ENCODE peak calls at places on chromosomes 16 and 17, in ten cellular contexts. Z, R, F, N, M, P, W, E, S and I are unnamed samples.

GRCh38 chr17:48045270-48046001 is 2.7 kb upstream of the NFE2L1 start:
- DNase-seq in Z (peak), F (no peak), N (no peak), P (no peak), M (no peak), R (no peak), S (no peak), W (no peak), E (peak), I (no peak)

GRCh38 chr16:28312327-28312726 is 20.0 kb downstream of the SBK1 start:
- DNase-seq in N (no peak), M (no peak), P (no peak), R (no peak), F (no peak), Z (no peak), S (no peak), E (no peak), W (no peak), I (no peak)

GRCh38 chr17:63293310-63293709 is 152.8 kb downstream of the CYB561 start:
- DNase-seq in P (no peak), Z (peak), W (no peak), M (peak), S (no peak), R (no peak), F (no peak), E (no peak), N (no peak), I (no peak)

GRCh38 chr16:1526608-1527555 is 6.6 kb upstream of the TMEM204 start:
- DNase-seq in E (no peak), P (no peak), N (no peak), F (no peak), W (peak), M (no peak), R (no peak), Z (no peak), S (no peak), I (no peak)

GRCh38 chr17:72165202-72165972 is 44.6 kb downstream of the SOX9 start:
- DNase-seq in R (no peak), E (no peak), P (no peak), Z (no peak), W (no peak), N (no peak), M (no peak), S (no peak), F (no peak), I (no peak)

GRCh38 chr17:46841561-46842379 is 9.6 kb upstream of the WNT9B start:
- DNase-seq in S (peak), W (no peak), Z (no peak), M (no peak), F (no peak), R (no peak), E (no peak), N (peak), P (no peak), I (peak)

GRCh38 chr17:43024407-43025289 is at the start of gene RND2:
- DNase-seq in P (peak), W (peak), S (peak), R (peak), M (peak), Z (peak), E (peak), F (peak), N (peak), I (peak)

GRCh38 chr16:4972938-4973587 is 14.9 kb downstream of the SEC14L5 start:
- DNase-seq in N (peak), E (no peak), M (no peak), R (no peak), W (no peak), S (no peak), Z (no peak), P (no peak), F (no peak), I (no peak)

GRCh38 chr16:25838724-25839186 is 147.0 kb downstream of the HS3ST4 start:
- DNase-seq in S (peak), N (no peak), F (peak), M (peak), R (no peak), Z (peak), E (peak), P (peak), W (peak), I (no peak)

GRCh38 chr17:65707780-65708179 is 146.3 kb upstream of the AXIN2 start:
- DNase-seq in E (no peak), R (no peak), S (no peak), P (no peak), W (no peak), M (peak), Z (no peak), N (no peak), F (no peak), I (no peak)

GRCh38 chr17:62676952-62677596 is 49.6 kb downstream of the MRC2 start:
- DNase-seq in M (no peak), E (no peak), F (no peak), R (no peak), S (no peak), N (no peak), P (no peak), W (no peak), Z (no peak), I (no peak)

GRCh38 chr16:83356266-83356665 is 451.5 kb upstream of the HSBP1 start:
- DNase-seq in N (no peak), F (peak), M (peak), Z (peak), S (peak), R (no peak), E (peak), P (peak), W (peak), I (no peak)

GRCh38 chr17:28746611-28747045 is 2.8 kb downstream of the TRAF4 start:
- DNase-seq in Z (no peak), F (no peak), S (no peak), M (no peak), R (no peak), P (peak), N (peak), W (no peak), E (peak), I (peak)

GRCh38 chr17:40130352-40131042 is 8.7 kb downstream of the MSL1 start:
- DNase-seq in W (no peak), N (no peak), R (no peak), Z (no peak), S (no peak), M (no peak), E (no peak), F (no peak), P (no peak), I (no peak)

GRCh38 chr17:6636616-6637457 is 3.7 kb downstream of the KIAA0753 start:
- DNase-seq in M (no peak), R (no peak), S (no peak), E (no peak), Z (no peak), W (no peak), N (peak), F (no peak), P (no peak), I (peak)

GRCh38 chr17:608911-609882 is 105.4 kb downstream of the VPS53 start:
- DNase-seq in S (no peak), E (no peak), W (no peak), P (no peak), N (no peak), F (no peak), Z (no peak), R (no peak), M (peak), I (no peak)

GRCh38 chr16:89357055-89357454 is 133.3 kb downstream of the ANKRD11 start:
- DNase-seq in R (no peak), S (no peak), W (no peak), P (no peak), Z (no peak), F (no peak), E (no peak), N (peak), M (no peak), I (no peak)

GRCh38 chr17:14201087-14201486 is 35.6 kb downstream of the CDRT15 start:
- DNase-seq in Z (peak), F (no peak), R (no peak), S (no peak), P (no peak), E (no peak), M (peak), W (peak), N (no peak), I (no peak)

GRCh38 chr17:50540485-50541401 is 6.2 kb upstream of the SPATA20 start:
- DNase-seq in P (no peak), Z (no peak), N (peak), R (no peak), W (no peak), E (no peak), S (no peak), M (no peak), F (no peak), I (no peak)

GRCh38 chr16:86887416-86887815 is 309.1 kb downstream of the FOXL1 start:
- DNase-seq in R (no peak), P (no peak), Z (no peak), N (no peak), F (no peak), S (no peak), E (peak), M (no peak), W (no peak), I (no peak)

GRCh38 chr17:16937431-16937830 is 34.5 kb downstream of the TNFRSF13B start:
- DNase-seq in P (no peak), S (no peak), N (no peak), E (no peak), R (no peak), F (no peak), M (no peak), Z (no peak), W (no peak), I (peak)

GRCh38 chr17:4534928-4535666 is 20.1 kb downstream of the MYBBP1A start:
- DNase-seq in S (no peak), N (peak), Z (no peak), E (no peak), F (no peak), M (no peak), W (no peak), R (no peak), P (no peak), I (no peak)

GRCh38 chr16:61362583-61362982 is 673.7 kb downstream of the CDH8 start:
- DNase-seq in Z (no peak), F (no peak), P (no peak), R (no peak), W (no peak), S (no peak), E (no peak), N (no peak), M (no peak), I (no peak)

GRCh38 chr17:78844301-78845005 is 3.8 kb upstream of the USP36 start:
- DNase-seq in M (peak), S (no peak), F (peak), Z (peak), P (no peak), E (no peak), N (no peak), R (no peak), W (no peak), I (no peak)

GRCh38 chr17:1067282-1067956 is 70.5 kb downstream of the TIMM22 start:
- DNase-seq in R (no peak), P (no peak), N (peak), Z (peak), F (no peak), E (no peak), M (no peak), W (no peak), S (no peak), I (peak)